ENCODE peak calls at places on chromosomes 7 and 10, in ten cellular contexts. One of them, this sample, is unnamed. For H3K4me1, the result is how much of the 10 kb centered on the place peaks cover.

GRCh38 chr10:18737841-18738240 is 78.6 kb downstream of the ARL5B start:
- DNase-seq in thyroid gland: no peak
- DNase-seq in uterus: no peak
- DNase-seq in right lobe of liver: no peak
- DNase-seq in breast epithelium: no peak
- DNase-seq in stomach: no peak
- DNase-seq in suprapubic skin: no peak
- DNase-seq in GM12878: no peak
- DNase-seq in Peyer's patch: no peak
- DNase-seq in A549: no peak
- DNase-seq in this sample: no peak

GRCh38 chr7:140049339-140050024 is 13.3 kb downstream of the PARP12 start:
- DNase-seq in thyroid gland: no peak
- DNase-seq in uterus: no peak
- DNase-seq in right lobe of liver: peak
- DNase-seq in breast epithelium: no peak
- DNase-seq in stomach: no peak
- DNase-seq in suprapubic skin: no peak
- DNase-seq in GM12878: no peak
- DNase-seq in Peyer's patch: peak
- DNase-seq in A549: no peak
- DNase-seq in this sample: no peak

GRCh38 chr10:66252986-66253385 is 672.9 kb upstream of the LRRTM3 start:
- DNase-seq in thyroid gland: no peak
- DNase-seq in uterus: no peak
- DNase-seq in right lobe of liver: no peak
- DNase-seq in breast epithelium: no peak
- DNase-seq in stomach: no peak
- DNase-seq in suprapubic skin: no peak
- DNase-seq in GM12878: no peak
- DNase-seq in Peyer's patch: no peak
- DNase-seq in A549: no peak
- DNase-seq in this sample: no peak

GRCh38 chr7:136339464-136339863 is 362.3 kb upstream of the MTPN start:
- DNase-seq in thyroid gland: no peak
- DNase-seq in uterus: no peak
- DNase-seq in right lobe of liver: no peak
- DNase-seq in breast epithelium: no peak
- DNase-seq in stomach: no peak
- DNase-seq in suprapubic skin: no peak
- DNase-seq in GM12878: no peak
- DNase-seq in Peyer's patch: no peak
- DNase-seq in A549: no peak
- DNase-seq in this sample: no peak

GRCh38 chr7:42236266-42237161 is 495 bp downstream of the GLI3 start:
- DNase-seq in thyroid gland: peak
- DNase-seq in uterus: peak
- DNase-seq in right lobe of liver: peak
- DNase-seq in breast epithelium: no peak
- DNase-seq in stomach: no peak
- DNase-seq in suprapubic skin: peak
- DNase-seq in GM12878: no peak
- DNase-seq in Peyer's patch: no peak
- DNase-seq in A549: peak
- DNase-seq in this sample: peak

GRCh38 chr7:73738612-73739386 is at the start of gene ABHD11:
- DNase-seq in thyroid gland: peak
- DNase-seq in uterus: peak
- DNase-seq in right lobe of liver: peak
- DNase-seq in breast epithelium: peak
- DNase-seq in stomach: peak
- DNase-seq in suprapubic skin: peak
- DNase-seq in GM12878: peak
- DNase-seq in Peyer's patch: peak
- DNase-seq in A549: peak
- DNase-seq in this sample: peak

GRCh38 chr10:130053561-130053960 is 57.1 kb downstream of the C10orf143 start:
- DNase-seq in thyroid gland: no peak
- DNase-seq in uterus: no peak
- DNase-seq in right lobe of liver: no peak
- DNase-seq in breast epithelium: no peak
- DNase-seq in stomach: no peak
- DNase-seq in suprapubic skin: no peak
- DNase-seq in GM12878: no peak
- DNase-seq in Peyer's patch: no peak
- DNase-seq in A549: no peak
- DNase-seq in this sample: no peak

GRCh38 chr7:54469740-54470139 is 72.4 kb upstream of the VSTM2A start:
- DNase-seq in thyroid gland: no peak
- DNase-seq in uterus: no peak
- DNase-seq in right lobe of liver: no peak
- DNase-seq in breast epithelium: no peak
- DNase-seq in stomach: no peak
- DNase-seq in suprapubic skin: no peak
- DNase-seq in GM12878: no peak
- DNase-seq in Peyer's patch: no peak
- DNase-seq in A549: no peak
- DNase-seq in this sample: no peak

GRCh38 chr7:151447901-151448260 is 7.9 kb upstream of the CRYGN start:
- DNase-seq in thyroid gland: no peak
- DNase-seq in uterus: no peak
- DNase-seq in right lobe of liver: no peak
- DNase-seq in breast epithelium: no peak
- DNase-seq in stomach: no peak
- DNase-seq in suprapubic skin: no peak
- DNase-seq in GM12878: no peak
- DNase-seq in Peyer's patch: no peak
- DNase-seq in A549: no peak
- DNase-seq in this sample: no peak

GRCh38 chr10:64484931-64485330 is 963.7 kb downstream of the REEP3 start:
- DNase-seq in thyroid gland: no peak
- DNase-seq in uterus: no peak
- DNase-seq in right lobe of liver: no peak
- DNase-seq in breast epithelium: no peak
- DNase-seq in stomach: no peak
- DNase-seq in suprapubic skin: no peak
- DNase-seq in GM12878: no peak
- DNase-seq in Peyer's patch: no peak
- DNase-seq in A549: no peak
- DNase-seq in this sample: no peak

GRCh38 chr7:123633553-123633952 is 22.1 kb upstream of the LMOD2 start:
- DNase-seq in thyroid gland: no peak
- DNase-seq in uterus: no peak
- DNase-seq in right lobe of liver: no peak
- DNase-seq in breast epithelium: no peak
- DNase-seq in stomach: no peak
- DNase-seq in suprapubic skin: no peak
- DNase-seq in GM12878: no peak
- DNase-seq in Peyer's patch: no peak
- DNase-seq in A549: no peak
- DNase-seq in this sample: no peak

GRCh38 chr10:98318861-98319260 is 50.9 kb upstream of the LOXL4 start:
- DNase-seq in thyroid gland: no peak
- DNase-seq in uterus: no peak
- DNase-seq in right lobe of liver: no peak
- DNase-seq in breast epithelium: no peak
- DNase-seq in stomach: no peak
- DNase-seq in suprapubic skin: no peak
- DNase-seq in GM12878: no peak
- DNase-seq in Peyer's patch: no peak
- DNase-seq in A549: no peak
- DNase-seq in this sample: no peak
- H3K4me1 ChIP-seq in thyroid gland: under half
- H3K4me1 ChIP-seq in uterus: under half
- H3K4me1 ChIP-seq in right lobe of liver: under half
- H3K4me1 ChIP-seq in breast epithelium: under half
- H3K4me1 ChIP-seq in stomach: under half
- H3K4me1 ChIP-seq in suprapubic skin: under half
- H3K4me1 ChIP-seq in GM12878: under half
- H3K4me1 ChIP-seq in Peyer's patch: under half
- H3K4me1 ChIP-seq in A549: under half
- H3K4me1 ChIP-seq in this sample: under half

DNA sequence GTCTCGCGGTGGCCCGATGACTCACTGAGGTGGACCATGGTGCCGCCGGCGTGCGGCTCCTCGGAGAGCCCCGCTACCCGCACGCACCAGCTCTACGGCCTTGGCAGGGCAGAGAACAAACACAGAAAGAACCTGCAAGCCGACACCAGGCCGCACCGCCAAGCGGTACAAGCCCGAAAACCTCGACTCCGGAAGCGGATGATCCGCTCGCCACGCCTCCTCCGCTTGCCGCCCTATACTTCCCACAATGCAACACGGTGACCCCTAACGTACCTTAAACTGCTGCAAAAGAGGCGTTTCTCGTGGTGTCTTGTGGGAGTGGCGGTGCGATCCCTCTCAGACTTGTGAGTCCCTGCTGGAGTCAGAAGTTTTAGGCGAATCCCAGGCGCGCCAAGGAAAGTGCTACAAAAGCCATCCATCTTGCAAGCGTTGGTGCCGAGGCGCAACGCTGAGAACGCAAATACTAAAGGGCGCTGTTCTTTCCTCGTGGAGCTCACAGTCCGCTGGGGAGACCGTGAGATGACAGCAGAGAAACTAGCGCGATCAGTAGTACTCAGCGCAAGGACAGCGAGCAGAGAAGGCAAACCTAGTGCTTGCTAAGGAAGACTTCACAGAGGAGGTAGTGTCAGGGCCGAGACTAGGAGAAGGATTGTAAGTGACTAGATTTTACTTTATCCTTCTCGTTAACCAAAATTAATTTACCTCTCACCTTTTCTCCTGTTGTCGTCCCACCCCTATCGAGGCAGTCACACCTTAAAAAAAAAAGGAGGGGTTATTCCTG is at the start of gene MRPS16:
- DNase-seq in thyroid gland: peak
- DNase-seq in uterus: peak
- DNase-seq in right lobe of liver: peak
- DNase-seq in breast epithelium: peak
- DNase-seq in stomach: peak
- DNase-seq in suprapubic skin: peak
- DNase-seq in GM12878: peak
- DNase-seq in Peyer's patch: peak
- DNase-seq in A549: peak
- DNase-seq in this sample: peak
- TF ChIP-seq POLR2A in thyroid gland: peak
- TF ChIP-seq POLR2A in uterus: peak
- TF ChIP-seq POLR2A in right lobe of liver: peak
- TF ChIP-seq POLR2A in breast epithelium: peak
- TF ChIP-seq POLR2A in stomach: peak
- TF ChIP-seq POLR2A in suprapubic skin: peak
- TF ChIP-seq POLR2A in GM12878: peak
- TF ChIP-seq POLR2A in Peyer's patch: peak
- TF ChIP-seq POLR2A in A549: peak
- TF ChIP-seq POLR2A in this sample: peak

DNA sequence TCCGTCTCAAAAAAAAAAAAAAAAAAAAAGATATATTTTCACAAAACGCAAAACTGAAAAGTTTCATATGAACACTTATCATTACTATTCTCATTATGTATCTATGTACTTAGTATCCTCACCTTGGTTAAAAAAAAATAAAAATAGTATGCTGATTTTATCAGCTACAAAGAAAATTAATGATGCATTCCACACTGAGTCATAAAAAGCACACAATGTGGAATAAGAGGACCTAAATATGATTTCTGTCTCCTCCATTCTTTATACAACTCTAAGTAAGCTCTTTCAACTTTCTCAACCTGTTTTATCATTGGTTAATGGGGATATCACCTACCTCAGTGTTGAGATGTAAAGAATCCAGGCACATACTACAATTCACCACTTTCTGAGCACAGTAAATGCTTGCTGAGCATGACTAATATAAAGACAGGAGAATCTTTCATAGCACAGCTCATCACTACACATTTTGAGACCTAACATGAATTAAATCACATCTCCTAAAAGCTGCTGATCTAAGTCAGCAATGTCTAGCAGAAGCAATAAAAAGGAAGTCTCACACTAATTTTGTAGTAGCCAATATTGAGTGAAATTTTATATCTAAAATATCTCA is 2.7 kb downstream of the SNX13 start:
- DNase-seq in thyroid gland: no peak
- DNase-seq in uterus: no peak
- DNase-seq in right lobe of liver: no peak
- DNase-seq in breast epithelium: no peak
- DNase-seq in stomach: no peak
- DNase-seq in suprapubic skin: no peak
- DNase-seq in GM12878: no peak
- DNase-seq in Peyer's patch: no peak
- DNase-seq in A549: no peak
- DNase-seq in this sample: no peak
- H3K4me1 ChIP-seq in thyroid gland: under half
- H3K4me1 ChIP-seq in uterus: under half
- H3K4me1 ChIP-seq in right lobe of liver: under half
- H3K4me1 ChIP-seq in breast epithelium: under half
- H3K4me1 ChIP-seq in stomach: half or more
- H3K4me1 ChIP-seq in suprapubic skin: half or more
- H3K4me1 ChIP-seq in GM12878: under half
- H3K4me1 ChIP-seq in Peyer's patch: under half
- H3K4me1 ChIP-seq in A549: under half
- H3K4me1 ChIP-seq in this sample: under half

DNA sequence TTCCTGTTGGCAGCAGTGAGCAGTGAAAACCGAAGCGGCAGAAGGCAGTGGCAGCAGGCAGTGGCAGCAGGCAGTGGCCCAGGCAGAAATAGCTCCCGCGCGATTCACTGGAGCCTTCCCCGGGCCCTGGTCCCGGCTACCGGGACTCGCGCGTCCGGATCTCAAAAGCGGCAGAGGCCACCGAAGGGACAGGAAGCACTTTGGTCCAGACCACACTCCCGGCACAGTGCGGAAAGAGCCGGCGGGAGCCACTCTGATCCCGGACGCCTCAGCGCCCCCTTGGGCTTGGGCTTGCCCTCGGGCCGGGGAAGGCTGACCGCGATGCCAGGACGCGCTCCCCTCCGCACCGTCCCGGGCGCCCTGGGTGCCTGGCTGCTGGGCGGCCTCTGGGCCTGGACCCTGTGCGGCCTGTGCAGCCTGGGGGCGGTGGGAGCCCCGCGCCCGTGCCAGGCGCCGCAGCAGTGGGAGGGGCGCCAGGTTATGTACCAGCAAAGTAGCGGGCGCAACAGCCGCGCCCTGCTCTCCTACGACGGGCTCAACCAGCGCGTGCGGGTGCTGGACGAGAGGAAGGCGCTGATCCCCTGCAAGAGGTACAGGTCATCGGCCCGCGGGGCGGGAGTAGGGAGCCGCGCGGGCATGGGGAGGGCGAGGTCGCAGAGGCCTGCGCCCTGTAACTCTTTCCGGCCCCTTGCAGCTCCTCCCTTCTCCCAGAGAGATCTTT is at the start of gene EPDR1:
- DNase-seq in thyroid gland: peak
- DNase-seq in uterus: peak
- DNase-seq in right lobe of liver: peak
- DNase-seq in breast epithelium: no peak
- DNase-seq in stomach: no peak
- DNase-seq in suprapubic skin: no peak
- DNase-seq in GM12878: no peak
- DNase-seq in Peyer's patch: peak
- DNase-seq in A549: peak
- DNase-seq in this sample: peak
- TF ChIP-seq POLR2A in thyroid gland: peak
- TF ChIP-seq POLR2A in uterus: no peak
- TF ChIP-seq POLR2A in right lobe of liver: peak
- TF ChIP-seq POLR2A in breast epithelium: no peak
- TF ChIP-seq POLR2A in stomach: no peak
- TF ChIP-seq POLR2A in suprapubic skin: no peak
- TF ChIP-seq POLR2A in GM12878: peak
- TF ChIP-seq POLR2A in Peyer's patch: peak
- TF ChIP-seq POLR2A in A549: peak
- TF ChIP-seq POLR2A in this sample: no peak

GRCh38 chr7:155665079-155665956 is 20.9 kb downstream of the RBM33 start:
- DNase-seq in thyroid gland: no peak
- DNase-seq in uterus: no peak
- DNase-seq in right lobe of liver: no peak
- DNase-seq in breast epithelium: no peak
- DNase-seq in stomach: no peak
- DNase-seq in suprapubic skin: no peak
- DNase-seq in GM12878: no peak
- DNase-seq in Peyer's patch: no peak
- DNase-seq in A549: no peak
- DNase-seq in this sample: no peak
- H3K4me1 ChIP-seq in thyroid gland: under half
- H3K4me1 ChIP-seq in uterus: under half
- H3K4me1 ChIP-seq in right lobe of liver: under half
- H3K4me1 ChIP-seq in breast epithelium: under half
- H3K4me1 ChIP-seq in stomach: half or more
- H3K4me1 ChIP-seq in suprapubic skin: under half
- H3K4me1 ChIP-seq in GM12878: under half
- H3K4me1 ChIP-seq in Peyer's patch: under half
- H3K4me1 ChIP-seq in A549: under half
- H3K4me1 ChIP-seq in this sample: under half

This sample was measured in testis.